ENCODE peak calls at places on chromosomes 7 and 10, in four cellular contexts. S is endothelial cell; F is lower lobe of right lung; Y is activated CD8-positive, alpha-beta memory T cell treated with anti-CD3 and anti-CD28 coated beads, Interleukin-2, amount 50 U/mL, for 4 hours. J is an unnamed sample.
A peak's percentile ranks its signal among the peaks of the same experiment; 100 is the strongest.

GRCh38 chr10:111709630-111710029 is 473.9 kb downstream of the GPAM start:
- DNase-seq in S (no peak), F (no peak), Y (no peak), J (no peak)

GRCh38 chr10:29748109-29748650 is 113.4 kb upstream of the SVIL start:
- DNase-seq in S (no peak), Y (no peak), F (no peak), J (no peak)

GRCh38 chr7:43077285-43077684 is 35.2 kb upstream of the HECW1 start:
- DNase-seq in S (no peak), Y (no peak), F (no peak), J (no peak)

GRCh38 chr7:120783273-120783672 is 74.7 kb downstream of the TSPAN12 start:
- DNase-seq in Y (no peak), S (no peak), F (no peak), J (no peak)

GRCh38 chr7:13144622-13145021 is 457.2 kb downstream of the ARL4A start:
- DNase-seq in S (no peak), F (no peak), Y (no peak), J (no peak)

GRCh38 chr10:34364253-34365037 is 450.7 kb downstream of the PARD3 start:
- DNase-seq in S (no peak), F (no peak), Y (no peak), J (no peak)

GRCh38 chr10:50538473-50539398 is 85.0 kb downstream of the SGMS1 start:
- DNase-seq in S (no peak), Y (no peak), F (no peak), J (peak; percentile 45)

GRCh38 chr7:28685291-28685659 is 272.9 kb downstream of the TRIL start:
- DNase-seq in F (peak; percentile 62), S (no peak), Y (no peak), J (no peak)

GRCh38 chr10:86661161-86662025 is 6.9 kb upstream of the LDB3 start:
- DNase-seq in S (no peak), F (peak; percentile 52), Y (no peak), J (no peak)

GRCh38 chr10:58486821-58487220 is 25.9 kb upstream of the BICC1 start:
- DNase-seq in Y (no peak), S (no peak), F (no peak), J (no peak)